ENCODE peak calls at places on chromosomes 3 and 15, in seven cellular contexts. J, F, O, R, L, Y and W are unnamed samples.

GRCh38 chr3:24688446-24689148 is 193.9 kb upstream of the THRB start:
- DNase-seq in R (peak), Y (no peak), O (no peak), F (no peak), J (no peak), L (peak), W (no peak)

GRCh38 chr3:157101470-157101869 is 58.5 kb downstream of the CCNL1 start:
- DNase-seq in R (no peak), J (no peak), F (no peak), L (no peak), Y (no peak), O (no peak), W (no peak)

GRCh38 chr15:90046846-90047481 is 45.8 kb downstream of the ZNF710 start:
- DNase-seq in Y (no peak), R (no peak), J (no peak), O (no peak), F (no peak), L (no peak), W (no peak)

GRCh38 chr3:45055411-45056143 is 29.5 kb downstream of the CLEC3B start:
- DNase-seq in L (peak), O (no peak), F (no peak), Y (peak), R (peak), J (peak), W (no peak)

GRCh38 chr3:49133226-49133951 is 539 bp upstream of the LAMB2 start:
- DNase-seq in F (no peak), O (no peak), Y (peak), R (peak), J (peak), L (peak), W (peak)

GRCh38 chr3:69738291-69738690 is 973 bp upstream of the MITF start:
- DNase-seq in J (no peak), R (peak), Y (no peak), O (no peak), L (peak), F (no peak), W (no peak)

GRCh38 chr3:14411166-14411526 is 8.7 kb downstream of the SLC6A6 start:
- DNase-seq in F (no peak), R (no peak), L (no peak), J (no peak), O (no peak), Y (no peak), W (no peak)

GRCh38 chr3:132088291-132088690 is 53.5 kb upstream of the CPNE4 start:
- DNase-seq in J (no peak), O (no peak), R (no peak), Y (no peak), L (peak), F (no peak), W (no peak)

GRCh38 chr15:99249270-99249817 is at the start of gene TTC23:
- DNase-seq in R (peak), Y (peak), O (no peak), J (peak), F (no peak), L (peak), W (peak)

GRCh38 chr15:71237456-71238188 is 122.4 kb downstream of the THSD4 start:
- DNase-seq in O (no peak), Y (no peak), F (no peak), R (peak), L (peak), J (peak), W (peak)

GRCh38 chr3:193488741-193489140 is 66.0 kb downstream of the ATP13A4 start:
- DNase-seq in O (no peak), L (no peak), J (no peak), Y (no peak), R (no peak), F (no peak), W (no peak)

GRCh38 chr15:100999369-100999768 is 80.2 kb downstream of the LRRK1 start:
- DNase-seq in Y (no peak), L (peak), O (no peak), J (no peak), F (no peak), R (no peak), W (peak)

GRCh38 chr3:182824957-182825356 is 31.7 kb downstream of the ATP11B start:
- DNase-seq in R (no peak), Y (no peak), J (no peak), F (no peak), L (no peak), O (no peak), W (no peak)

GRCh38 chr3:16668776-16669545 is 63.7 kb upstream of the DAZL start:
- DNase-seq in J (no peak), R (no peak), L (peak), O (no peak), F (no peak), Y (no peak), W (peak)

GRCh38 chr3:194395201-194395600 is 3.9 kb downstream of the GP5 start:
- DNase-seq in R (no peak), Y (no peak), L (peak), F (no peak), O (no peak), J (no peak), W (no peak)

GRCh38 chr15:73346735-73347312 is 21.9 kb downstream of the HCN4 start:
- DNase-seq in R (peak), F (peak), Y (peak), J (no peak), O (peak), L (peak), W (peak)

GRCh38 chr3:155704771-155705559 is 39.9 kb downstream of the PLCH1 start:
- DNase-seq in O (no peak), L (no peak), F (no peak), Y (no peak), R (no peak), J (no peak), W (no peak)

GRCh38 chr3:17190353-17191078 is 305.8 kb downstream of the PLCL2 start:
- DNase-seq in L (no peak), Y (no peak), O (no peak), J (no peak), R (no peak), F (no peak), W (no peak)

GRCh38 chr15:70923311-70924080 is 30.9 kb downstream of the LRRC49 start:
- DNase-seq in O (no peak), R (peak), L (peak), J (no peak), Y (no peak), F (no peak), W (no peak)

GRCh38 chr3:58989173-58989572 is 60.7 kb downstream of the CFAP20DC start:
- DNase-seq in F (no peak), L (peak), J (no peak), O (no peak), Y (no peak), R (peak), W (peak)

GRCh38 chr15:40151991-40152390 is 8.9 kb upstream of the BUB1B start:
- DNase-seq in L (no peak), R (no peak), Y (no peak), F (no peak), O (no peak), J (no peak), W (no peak)

GRCh38 chr15:92958105-92958504 is 58.0 kb downstream of the CHD2 start:
- DNase-seq in O (peak), F (no peak), L (no peak), R (peak), J (no peak), Y (no peak), W (no peak)

GRCh38 chr3:75171632-75172230 is 492.4 kb upstream of the FRG2C start:
- DNase-seq in O (no peak), R (peak), F (no peak), J (no peak), L (peak), Y (no peak), W (no peak)